ENCODE peak calls at places on chromosomes 12 and 14, in six cellular contexts. P is IMR-90, D is mesenchymal stem cell, X is H1, J is H9, C is trophoblast cell. W is an unnamed sample.

GRCh38 chr14:75578099-75578785 is at the start of gene FLVCR2:
- DNase-seq in J (peak; percentile 82), D (peak; percentile 83), C (peak; percentile 88), P (peak; percentile 49), X (no peak), W (peak; percentile 70)

GRCh38 chr12:117155278-117156060 is 34.8 kb downstream of the FBXO21 start:
- DNase-seq in J (peak; percentile 100), X (peak; percentile 99), D (peak; percentile 28), C (peak; percentile 80), P (peak; percentile 11), W (peak; percentile 43)

GRCh38 chr12:109637341-109637740 is 63.7 kb downstream of the MVK start:
- DNase-seq in J (no peak), P (no peak), C (no peak), X (no peak), D (no peak), W (no peak)

GRCh38 chr14:33671556-33671955 is 279.3 kb downstream of the EGLN3 start:
- DNase-seq in P (no peak), C (no peak), J (no peak), D (peak; percentile 79), X (no peak), W (no peak)

GRCh38 chr12:71848212-71848611 is 8.7 kb downstream of the TBC1D15 start:
- DNase-seq in C (no peak), J (no peak), D (peak; percentile 27), X (no peak), P (no peak), W (no peak)

GRCh38 chr14:75689012-75689411 is 28.0 kb downstream of the TTLL5 start:
- DNase-seq in X (no peak), J (no peak), C (no peak), D (peak; percentile 15), P (peak; percentile 61), W (no peak)

GRCh38 chr12:44558340-44559100 is 317.6 kb downstream of the NELL2 start:
- DNase-seq in X (no peak), P (no peak), C (no peak), J (no peak), D (no peak), W (no peak)

GRCh38 chr12:132731574-132731973 is 20.9 kb downstream of the PGAM5 start:
- DNase-seq in X (no peak), D (no peak), J (no peak), P (no peak), C (no peak), W (no peak)

GRCh38 chr12:70645494-70646317 is 8.5 kb upstream of the PTPRB start:
- DNase-seq in X (peak; percentile 17), D (peak; percentile 70), P (peak; percentile 85), C (peak; percentile 70), J (peak; percentile 57), W (no peak)

GRCh38 chr12:4506870-4507269 is 31.8 kb upstream of the RAD51AP1 start:
- DNase-seq in D (peak; percentile 72), J (no peak), P (peak; percentile 84), X (no peak), C (no peak), W (no peak)

GRCh38 chr14:29536886-29537511 is 390.6 kb downstream of the PRKD1 start:
- DNase-seq in D (peak; percentile 12), C (no peak), P (peak; percentile 35), J (no peak), X (no peak), W (no peak)

GRCh38 chr14:89912667-89913211 is 41.8 kb downstream of the EFCAB11 start:
- DNase-seq in D (peak; percentile 99), P (peak; percentile 97), X (no peak), J (no peak), C (peak; percentile 86), W (peak; percentile 23)

GRCh38 chr14:63725786-63726185 is 2.1 kb downstream of the SGPP1 start:
- DNase-seq in X (no peak), C (no peak), J (no peak), P (peak; percentile 5), D (peak; percentile 6), W (no peak)

GRCh38 chr12:109779382-109779781 is 53.8 kb downstream of the TRPV4 start:
- DNase-seq in X (no peak), D (peak; percentile 5), C (no peak), J (peak; percentile 35), P (no peak), W (no peak)

GRCh38 chr12:12349711-12350665 is at the start of gene MANSC1:
- DNase-seq in X (no peak), D (peak; percentile 43), C (peak; percentile 17), P (peak; percentile 28), J (peak; percentile 84), W (peak; percentile 49)

GRCh38 chr14:99393059-99393655 is 87.5 kb downstream of the SETD3 start:
- DNase-seq in P (peak; percentile 31), X (peak; percentile 38), J (peak; percentile 73), D (peak; percentile 27), C (peak; percentile 41), W (no peak)

GRCh38 chr12:97229036-97229435 is 233.6 kb upstream of the RMST start:
- DNase-seq in J (no peak), D (no peak), P (no peak), X (no peak), C (no peak), W (no peak)

GRCh38 chr12:116736962-116737773 is 701 bp downstream of the SPRING1 start:
- DNase-seq in C (no peak), X (no peak), D (peak; percentile 30), P (no peak), J (no peak), W (peak; percentile 29)

GRCh38 chr14:33711761-33712160 is 239.1 kb downstream of the EGLN3 start:
- DNase-seq in J (no peak), C (no peak), D (no peak), X (no peak), P (no peak), W (no peak)

GRCh38 chr12:111031956-111032919 is 111.9 kb upstream of the MYL2 start:
- DNase-seq in D (no peak), J (no peak), C (no peak), P (no peak), X (no peak), W (no peak)

GRCh38 chr12:40144023-40144422 is 38.1 kb upstream of the SLC2A13 start:
- DNase-seq in P (no peak), D (no peak), X (no peak), J (no peak), C (no peak), W (no peak)

GRCh38 chr12:93060071-93060665 is 131.1 kb upstream of the EEA1 start:
- DNase-seq in D (no peak), C (no peak), J (no peak), P (no peak), X (no peak), W (no peak)

GRCh38 chr12:93061414-93062099 is 132.5 kb upstream of the EEA1 start:
- DNase-seq in D (no peak), P (no peak), J (no peak), C (no peak), X (no peak), W (no peak)

GRCh38 chr12:93062100-93062419 is 133.0 kb upstream of the EEA1 start:
- DNase-seq in P (no peak), C (no peak), J (no peak), D (no peak), X (no peak), W (no peak)

GRCh38 chr12:93059288-93059687 is 130.2 kb upstream of the EEA1 start:
- DNase-seq in X (no peak), C (no peak), P (no peak), J (no peak), D (no peak), W (no peak)

DNA sequence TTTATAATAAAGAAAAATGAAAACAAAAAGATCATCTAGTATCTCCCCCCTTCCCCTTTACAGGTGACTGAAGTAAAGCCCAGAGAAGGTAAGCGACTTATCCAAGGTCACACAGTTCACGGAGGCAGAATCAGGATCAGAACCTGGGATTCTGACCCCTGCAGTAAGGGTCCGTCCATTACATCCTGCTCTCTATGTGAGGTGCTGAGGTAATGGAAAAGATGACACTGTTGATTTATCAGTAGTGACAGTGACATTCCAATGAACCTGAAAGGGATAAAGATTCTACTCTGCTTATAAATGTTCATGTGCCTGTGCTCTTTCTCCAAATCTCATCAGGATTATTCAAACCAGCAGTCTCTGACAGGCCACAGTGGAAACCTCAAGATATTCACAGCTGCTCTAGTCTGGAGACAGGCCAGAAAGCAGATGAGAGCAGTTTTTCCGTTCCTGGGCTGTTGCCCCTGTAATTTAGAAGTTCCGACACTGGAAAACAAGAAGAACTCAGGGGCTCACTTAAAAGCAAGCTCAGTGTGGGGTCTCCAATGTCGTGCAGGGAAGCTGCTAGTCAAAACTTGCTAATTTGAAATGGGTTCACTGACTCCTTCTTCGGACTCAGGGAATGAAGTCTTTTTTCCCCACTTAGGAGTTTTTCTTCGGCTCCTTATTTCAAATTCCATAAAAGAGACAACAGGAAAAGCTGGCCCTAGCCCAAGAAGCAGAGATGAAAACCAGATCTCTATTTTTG is 131.7 kb upstream of the EEA1 start:
- DNase-seq in J (no peak), C (no peak), D (peak; percentile 69), X (no peak), P (peak; percentile 57), W (no peak)
- H2BK120ac ChIP-seq in J (no peak overlapping the region), C (no peak overlapping the region), D (no peak overlapping the region), X (no peak overlapping the region), P (no peak overlapping the region), W (no peak overlapping the region)

GRCh38 chr14:22557846-22558220 is 31.2 kb downstream of the DAD1 start:
- DNase-seq in C (no peak), J (no peak), P (no peak), D (no peak), X (no peak), W (no peak)
- H2BK5ac ChIP-seq in C (no peak overlapping the region), J (no peak overlapping the region), P (no peak overlapping the region), D (no peak overlapping the region), X (peak overlapping the region; percentile 42), W (peak overlapping the region; percentile 59)

GRCh38 chr14:37594238-37594915 is 672 bp downstream of the FOXA1 start:
- DNase-seq in C (no peak), D (peak; percentile 86), P (peak; percentile 80), X (no peak), J (peak; percentile 74), W (peak; percentile 92)

GRCh38 chr14:37592288-37593274 is 2.5 kb downstream of the FOXA1 start:
- DNase-seq in P (no peak), D (peak; percentile 1), C (no peak), X (no peak), J (peak; percentile 47), W (peak; percentile 21)

GRCh38 chr14:37594916-37595808 is at the start of the genes FOXA1 and TTC6:
- DNase-seq in D (peak; percentile 47), P (peak; percentile 24), X (no peak), J (peak; percentile 81), C (no peak), W (peak; percentile 41)

GRCh38 chr14:37591941-37592287 is 3.1 kb downstream of the FOXA1 start:
- DNase-seq in C (no peak), P (no peak), J (no peak), X (no peak), D (peak; percentile 16), W (no peak)

GRCh38 chr14:37593496-37594237 is 1.4 kb downstream of the FOXA1 start:
- DNase-seq in P (no peak), D (peak; percentile 0), J (no peak), C (no peak), X (no peak), W (no peak)
- H2AFZ ChIP-seq in P (no peak overlapping the region), D (no peak overlapping the region), J (no peak overlapping the region), C (no peak overlapping the region), X (no peak overlapping the region), W (no peak overlapping the region)

DNA sequence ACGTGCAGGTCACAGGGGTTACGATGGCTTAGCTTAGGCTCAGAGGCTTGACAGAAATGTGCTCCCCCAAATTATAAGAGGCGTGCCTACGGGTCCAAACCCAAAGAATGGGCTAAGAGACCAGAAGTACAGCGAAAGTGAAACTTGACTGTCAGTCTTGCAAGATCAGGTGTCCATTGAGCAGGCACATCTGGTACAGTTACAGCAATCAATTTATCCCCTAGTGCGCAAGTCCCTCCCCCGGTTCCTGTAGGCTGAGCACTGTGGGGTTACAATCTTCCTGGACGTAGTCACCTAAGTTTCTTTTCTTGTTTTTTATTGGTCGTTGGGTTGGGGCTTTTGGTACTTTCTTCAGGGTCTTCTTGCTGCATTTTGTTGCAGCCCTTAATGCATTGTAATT is 134.2 kb downstream of the UNC79 start:
- DNase-seq in P (no peak), J (no peak), D (no peak), C (no peak), X (no peak), W (no peak)
- H2BK120ac ChIP-seq in P (no peak overlapping the region), J (no peak overlapping the region), D (no peak overlapping the region), C (no peak overlapping the region), X (no peak overlapping the region), W (no peak overlapping the region)

W was measured in neuronal stem cell.